ENCODE peak calls at places on chromosomes 16 and 17, in eight cellular contexts. One of them, this sample, is unnamed.

GRCh38 chr17:67229109-67229991 is 15.6 kb downstream of the HELZ start:
- DNase-seq in prostate gland: no peak
- DNase-seq in H7: no peak
- DNase-seq in erythroblast: no peak
- DNase-seq in astrocyte: no peak
- DNase-seq in tibial nerve: no peak
- DNase-seq in fibroblast of the conjunctiva: no peak
- DNase-seq in NCI-H2171: no peak
- DNase-seq in this sample: no peak

GRCh38 chr17:36089888-36090836 is at the start of gene CCL3:
- DNase-seq in prostate gland: no peak
- DNase-seq in H7: no peak
- DNase-seq in erythroblast: no peak
- DNase-seq in astrocyte: no peak
- DNase-seq in tibial nerve: no peak
- DNase-seq in fibroblast of the conjunctiva: no peak
- DNase-seq in NCI-H2171: no peak
- DNase-seq in this sample: no peak

GRCh38 chr17:15157051-15157450 is 108.1 kb downstream of the PMP22 start:
- DNase-seq in prostate gland: no peak
- DNase-seq in H7: no peak
- DNase-seq in erythroblast: no peak
- DNase-seq in astrocyte: no peak
- DNase-seq in tibial nerve: no peak
- DNase-seq in fibroblast of the conjunctiva: no peak
- DNase-seq in NCI-H2171: no peak
- DNase-seq in this sample: peak

GRCh38 chr17:61593404-61593803 is 2.4 kb upstream of the NACA2 start:
- DNase-seq in prostate gland: no peak
- DNase-seq in H7: no peak
- DNase-seq in erythroblast: no peak
- DNase-seq in astrocyte: no peak
- DNase-seq in tibial nerve: no peak
- DNase-seq in fibroblast of the conjunctiva: no peak
- DNase-seq in NCI-H2171: no peak
- DNase-seq in this sample: no peak

GRCh38 chr16:50708373-50709060 is 15.1 kb downstream of the NOD2 start:
- DNase-seq in prostate gland: no peak
- DNase-seq in H7: no peak
- DNase-seq in erythroblast: no peak
- DNase-seq in astrocyte: no peak
- DNase-seq in tibial nerve: no peak
- DNase-seq in fibroblast of the conjunctiva: no peak
- DNase-seq in NCI-H2171: no peak
- DNase-seq in this sample: no peak

GRCh38 chr16:50025544-50025931 is 513 bp downstream of the CNEP1R1 start:
- DNase-seq in prostate gland: no peak
- DNase-seq in H7: no peak
- DNase-seq in erythroblast: peak
- DNase-seq in astrocyte: peak
- DNase-seq in tibial nerve: no peak
- DNase-seq in fibroblast of the conjunctiva: no peak
- DNase-seq in NCI-H2171: no peak
- DNase-seq in this sample: no peak

GRCh38 chr16:30094541-30095165 is 1.4 kb downstream of the YPEL3 start:
- DNase-seq in prostate gland: no peak
- DNase-seq in H7: no peak
- DNase-seq in erythroblast: no peak
- DNase-seq in astrocyte: no peak
- DNase-seq in tibial nerve: no peak
- DNase-seq in fibroblast of the conjunctiva: no peak
- DNase-seq in NCI-H2171: no peak
- DNase-seq in this sample: no peak

GRCh38 chr16:85129846-85130706 is 17.8 kb upstream of the CIBAR2 start:
- DNase-seq in prostate gland: no peak
- DNase-seq in H7: no peak
- DNase-seq in erythroblast: no peak
- DNase-seq in astrocyte: peak
- DNase-seq in tibial nerve: no peak
- DNase-seq in fibroblast of the conjunctiva: no peak
- DNase-seq in NCI-H2171: peak
- DNase-seq in this sample: no peak

GRCh38 chr17:60039509-60040442 is 38.9 kb downstream of the HEATR6 start:
- DNase-seq in prostate gland: no peak
- DNase-seq in H7: peak
- DNase-seq in erythroblast: no peak
- DNase-seq in astrocyte: no peak
- DNase-seq in tibial nerve: no peak
- DNase-seq in fibroblast of the conjunctiva: no peak
- DNase-seq in NCI-H2171: no peak
- DNase-seq in this sample: no peak

GRCh38 chr17:31674305-31674704 is 184.7 kb downstream of the COPRS start:
- DNase-seq in prostate gland: no peak
- DNase-seq in H7: no peak
- DNase-seq in erythroblast: no peak
- DNase-seq in astrocyte: peak
- DNase-seq in tibial nerve: no peak
- DNase-seq in fibroblast of the conjunctiva: peak
- DNase-seq in NCI-H2171: no peak
- DNase-seq in this sample: no peak

GRCh38 chr16:27721548-27722265 is 171.8 kb downstream of the KATNIP start:
- DNase-seq in prostate gland: no peak
- DNase-seq in H7: no peak
- DNase-seq in erythroblast: no peak
- DNase-seq in astrocyte: no peak
- DNase-seq in tibial nerve: peak
- DNase-seq in fibroblast of the conjunctiva: peak
- DNase-seq in NCI-H2171: no peak
- DNase-seq in this sample: no peak

GRCh38 chr16:88856122-88856827 is 472 bp downstream of the GALNS start:
- DNase-seq in prostate gland: peak
- DNase-seq in H7: peak
- DNase-seq in erythroblast: no peak
- DNase-seq in astrocyte: no peak
- DNase-seq in tibial nerve: no peak
- DNase-seq in fibroblast of the conjunctiva: no peak
- DNase-seq in NCI-H2171: no peak
- DNase-seq in this sample: no peak

GRCh38 chr16:27973678-27974077 is 89.8 kb downstream of the GSG1L start:
- DNase-seq in prostate gland: no peak
- DNase-seq in H7: peak
- DNase-seq in erythroblast: no peak
- DNase-seq in astrocyte: no peak
- DNase-seq in tibial nerve: no peak
- DNase-seq in fibroblast of the conjunctiva: no peak
- DNase-seq in NCI-H2171: no peak
- DNase-seq in this sample: no peak

GRCh38 chr16:25264599-25264998 is 7.0 kb upstream of the ZKSCAN2 start:
- DNase-seq in prostate gland: no peak
- DNase-seq in H7: no peak
- DNase-seq in erythroblast: peak
- DNase-seq in astrocyte: no peak
- DNase-seq in tibial nerve: no peak
- DNase-seq in fibroblast of the conjunctiva: no peak
- DNase-seq in NCI-H2171: no peak
- DNase-seq in this sample: no peak

GRCh38 chr16:88366704-88367047 is 16.1 kb upstream of the ZNF469 start:
- DNase-seq in prostate gland: no peak
- DNase-seq in H7: no peak
- DNase-seq in erythroblast: no peak
- DNase-seq in astrocyte: no peak
- DNase-seq in tibial nerve: no peak
- DNase-seq in fibroblast of the conjunctiva: no peak
- DNase-seq in NCI-H2171: no peak
- DNase-seq in this sample: no peak

GRCh38 chr16:49588061-49588460 is 214.5 kb downstream of the C16orf78 start:
- DNase-seq in prostate gland: no peak
- DNase-seq in H7: no peak
- DNase-seq in erythroblast: no peak
- DNase-seq in astrocyte: no peak
- DNase-seq in tibial nerve: no peak
- DNase-seq in fibroblast of the conjunctiva: no peak
- DNase-seq in NCI-H2171: no peak
- DNase-seq in this sample: no peak

GRCh38 chr17:30299000-30299399 is 7.3 kb upstream of the BLMH start:
- DNase-seq in prostate gland: no peak
- DNase-seq in H7: no peak
- DNase-seq in erythroblast: no peak
- DNase-seq in astrocyte: no peak
- DNase-seq in tibial nerve: no peak
- DNase-seq in fibroblast of the conjunctiva: no peak
- DNase-seq in NCI-H2171: no peak
- DNase-seq in this sample: no peak

GRCh38 chr17:804541-805435 is 22.6 kb downstream of the MRM3 start:
- DNase-seq in prostate gland: no peak
- DNase-seq in H7: peak
- DNase-seq in erythroblast: no peak
- DNase-seq in astrocyte: no peak
- DNase-seq in tibial nerve: no peak
- DNase-seq in fibroblast of the conjunctiva: no peak
- DNase-seq in NCI-H2171: no peak
- DNase-seq in this sample: no peak

GRCh38 chr16:11114366-11115164 is 141.4 kb downstream of the SOCS1 start:
- DNase-seq in prostate gland: no peak
- DNase-seq in H7: no peak
- DNase-seq in erythroblast: no peak
- DNase-seq in astrocyte: no peak
- DNase-seq in tibial nerve: no peak
- DNase-seq in fibroblast of the conjunctiva: no peak
- DNase-seq in NCI-H2171: no peak
- DNase-seq in this sample: no peak

GRCh38 chr16:57892041-57892440 is 78.9 kb downstream of the CNGB1 start:
- DNase-seq in prostate gland: no peak
- DNase-seq in H7: no peak
- DNase-seq in erythroblast: no peak
- DNase-seq in astrocyte: peak
- DNase-seq in tibial nerve: no peak
- DNase-seq in fibroblast of the conjunctiva: peak
- DNase-seq in NCI-H2171: no peak
- DNase-seq in this sample: no peak

GRCh38 chr16:48295493-48296281 is 48.3 kb upstream of the ABCC11 start:
- DNase-seq in prostate gland: peak
- DNase-seq in H7: no peak
- DNase-seq in erythroblast: no peak
- DNase-seq in astrocyte: no peak
- DNase-seq in tibial nerve: no peak
- DNase-seq in fibroblast of the conjunctiva: no peak
- DNase-seq in NCI-H2171: no peak
- DNase-seq in this sample: no peak

GRCh38 chr17:81899514-81900166 is 2.4 kb upstream of the NPB start:
- DNase-seq in prostate gland: no peak
- DNase-seq in H7: no peak
- DNase-seq in erythroblast: no peak
- DNase-seq in astrocyte: no peak
- DNase-seq in tibial nerve: no peak
- DNase-seq in fibroblast of the conjunctiva: no peak
- DNase-seq in NCI-H2171: no peak
- DNase-seq in this sample: no peak

GRCh38 chr17:4715071-4715749 is 4.8 kb downstream of the ARRB2 start:
- DNase-seq in prostate gland: no peak
- DNase-seq in H7: peak
- DNase-seq in erythroblast: no peak
- DNase-seq in astrocyte: no peak
- DNase-seq in tibial nerve: no peak
- DNase-seq in fibroblast of the conjunctiva: no peak
- DNase-seq in NCI-H2171: no peak
- DNase-seq in this sample: no peak

GRCh38 chr16:86509759-86510464 is 415 bp upstream of the FOXF1 start:
- DNase-seq in prostate gland: no peak
- DNase-seq in H7: peak
- DNase-seq in erythroblast: no peak
- DNase-seq in astrocyte: peak
- DNase-seq in tibial nerve: no peak
- DNase-seq in fibroblast of the conjunctiva: peak
- DNase-seq in NCI-H2171: no peak
- DNase-seq in this sample: no peak

GRCh38 chr16:3960049-3960809 is 79.7 kb upstream of the CREBBP start:
- DNase-seq in prostate gland: no peak
- DNase-seq in H7: no peak
- DNase-seq in erythroblast: no peak
- DNase-seq in astrocyte: no peak
- DNase-seq in tibial nerve: no peak
- DNase-seq in fibroblast of the conjunctiva: no peak
- DNase-seq in NCI-H2171: no peak
- DNase-seq in this sample: peak

GRCh38 chr16:49428808-49429207 is 55.2 kb downstream of the C16orf78 start:
- DNase-seq in prostate gland: no peak
- DNase-seq in H7: no peak
- DNase-seq in erythroblast: no peak
- DNase-seq in astrocyte: no peak
- DNase-seq in tibial nerve: no peak
- DNase-seq in fibroblast of the conjunctiva: no peak
- DNase-seq in NCI-H2171: no peak
- DNase-seq in this sample: no peak

GRCh38 chr16:459761-460160 is 34.3 kb downstream of the RAB11FIP3 start:
- DNase-seq in prostate gland: no peak
- DNase-seq in H7: no peak
- DNase-seq in erythroblast: no peak
- DNase-seq in astrocyte: no peak
- DNase-seq in tibial nerve: no peak
- DNase-seq in fibroblast of the conjunctiva: no peak
- DNase-seq in NCI-H2171: no peak
- DNase-seq in this sample: no peak

GRCh38 chr17:21019976-21020575 is 22.7 kb downstream of the USP22 start:
- DNase-seq in prostate gland: no peak
- DNase-seq in H7: peak
- DNase-seq in erythroblast: peak
- DNase-seq in astrocyte: no peak
- DNase-seq in tibial nerve: no peak
- DNase-seq in fibroblast of the conjunctiva: no peak
- DNase-seq in NCI-H2171: peak
- DNase-seq in this sample: no peak

This sample was measured in COLO829.